ENCODE peak calls at places on chromosome 17, in nine cellular contexts. One of them, this sample, is unnamed.

GRCh38 chr17:79631640-79632431 is 21.0 kb upstream of the RBFOX3 start:
- DNase-seq in GM23338: no peak
- DNase-seq in iPS DF 6.9: no peak
- DNase-seq in Peyer's patch: no peak
- DNase-seq in neuronal stem cell: no peak
- DNase-seq in thoracic aorta: no peak
- DNase-seq in heart right ventricle: no peak
- DNase-seq in bronchial epithelial cell: no peak
- DNase-seq in tibial artery: peak
- DNase-seq in this sample: no peak

GRCh38 chr17:82603981-82604448 is 44.2 kb downstream of the WDR45B start:
- DNase-seq in GM23338: no peak
- DNase-seq in iPS DF 6.9: no peak
- DNase-seq in Peyer's patch: peak
- DNase-seq in neuronal stem cell: no peak
- DNase-seq in thoracic aorta: no peak
- DNase-seq in heart right ventricle: no peak
- DNase-seq in bronchial epithelial cell: no peak
- DNase-seq in tibial artery: peak
- DNase-seq in this sample: no peak

GRCh38 chr17:74827800-74828199 is 31.9 kb downstream of the GRIN2C start:
- DNase-seq in GM23338: no peak
- DNase-seq in iPS DF 6.9: no peak
- DNase-seq in Peyer's patch: no peak
- DNase-seq in neuronal stem cell: no peak
- DNase-seq in thoracic aorta: no peak
- DNase-seq in heart right ventricle: no peak
- DNase-seq in bronchial epithelial cell: no peak
- DNase-seq in tibial artery: no peak
- DNase-seq in this sample: no peak

GRCh38 chr17:45225051-45225700 is 3.5 kb downstream of the FMNL1 start:
- DNase-seq in GM23338: no peak
- DNase-seq in iPS DF 6.9: no peak
- DNase-seq in Peyer's patch: peak
- DNase-seq in neuronal stem cell: no peak
- DNase-seq in thoracic aorta: no peak
- DNase-seq in heart right ventricle: no peak
- DNase-seq in bronchial epithelial cell: peak
- DNase-seq in tibial artery: no peak
- DNase-seq in this sample: peak

GRCh38 chr17:77959216-77959925 is 868 bp downstream of the TNRC6C start:
- DNase-seq in GM23338: peak
- DNase-seq in iPS DF 6.9: no peak
- DNase-seq in Peyer's patch: peak
- DNase-seq in neuronal stem cell: no peak
- DNase-seq in thoracic aorta: no peak
- DNase-seq in heart right ventricle: peak
- DNase-seq in bronchial epithelial cell: peak
- DNase-seq in tibial artery: no peak
- DNase-seq in this sample: peak

GRCh38 chr17:19579867-19580565 is 46.4 kb downstream of the SLC47A1 start:
- DNase-seq in GM23338: peak
- DNase-seq in iPS DF 6.9: no peak
- DNase-seq in Peyer's patch: no peak
- DNase-seq in neuronal stem cell: no peak
- DNase-seq in thoracic aorta: no peak
- DNase-seq in heart right ventricle: peak
- DNase-seq in bronchial epithelial cell: no peak
- DNase-seq in tibial artery: no peak
- DNase-seq in this sample: no peak

GRCh38 chr17:20009302-20010098 is at the start of gene SPECC1:
- DNase-seq in GM23338: peak
- DNase-seq in iPS DF 6.9: no peak
- DNase-seq in Peyer's patch: peak
- DNase-seq in neuronal stem cell: peak
- DNase-seq in thoracic aorta: peak
- DNase-seq in heart right ventricle: peak
- DNase-seq in bronchial epithelial cell: peak
- DNase-seq in tibial artery: peak
- DNase-seq in this sample: peak

GRCh38 chr17:78771758-78772382 is 10.2 kb downstream of the CYTH1 start:
- DNase-seq in GM23338: no peak
- DNase-seq in iPS DF 6.9: no peak
- DNase-seq in Peyer's patch: no peak
- DNase-seq in neuronal stem cell: no peak
- DNase-seq in thoracic aorta: no peak
- DNase-seq in heart right ventricle: no peak
- DNase-seq in bronchial epithelial cell: no peak
- DNase-seq in tibial artery: no peak
- DNase-seq in this sample: no peak

GRCh38 chr17:17626151-17626805 is 34.8 kb upstream of the PEMT start:
- DNase-seq in GM23338: peak
- DNase-seq in iPS DF 6.9: peak
- DNase-seq in Peyer's patch: no peak
- DNase-seq in neuronal stem cell: peak
- DNase-seq in thoracic aorta: no peak
- DNase-seq in heart right ventricle: no peak
- DNase-seq in bronchial epithelial cell: no peak
- DNase-seq in tibial artery: no peak
- DNase-seq in this sample: no peak

GRCh38 chr17:37562016-37562745 is 47.0 kb downstream of the SYNRG start:
- DNase-seq in GM23338: peak
- DNase-seq in iPS DF 6.9: no peak
- DNase-seq in Peyer's patch: no peak
- DNase-seq in neuronal stem cell: no peak
- DNase-seq in thoracic aorta: no peak
- DNase-seq in heart right ventricle: no peak
- DNase-seq in bronchial epithelial cell: no peak
- DNase-seq in tibial artery: no peak
- DNase-seq in this sample: no peak

GRCh38 chr17:8726951-8727555 is 17.6 kb downstream of the CCDC42 start:
- DNase-seq in GM23338: no peak
- DNase-seq in iPS DF 6.9: no peak
- DNase-seq in Peyer's patch: no peak
- DNase-seq in neuronal stem cell: no peak
- DNase-seq in thoracic aorta: no peak
- DNase-seq in heart right ventricle: no peak
- DNase-seq in bronchial epithelial cell: peak
- DNase-seq in tibial artery: peak
- DNase-seq in this sample: no peak

GRCh38 chr17:2222901-2223616 is 80.5 kb downstream of the SMG6 start:
- DNase-seq in GM23338: no peak
- DNase-seq in iPS DF 6.9: no peak
- DNase-seq in Peyer's patch: peak
- DNase-seq in neuronal stem cell: no peak
- DNase-seq in thoracic aorta: no peak
- DNase-seq in heart right ventricle: peak
- DNase-seq in bronchial epithelial cell: peak
- DNase-seq in tibial artery: peak
- DNase-seq in this sample: no peak

GRCh38 chr17:40190197-40191021 is 13.1 kb downstream of the RAPGEFL1 start:
- DNase-seq in GM23338: peak
- DNase-seq in iPS DF 6.9: no peak
- DNase-seq in Peyer's patch: no peak
- DNase-seq in neuronal stem cell: no peak
- DNase-seq in thoracic aorta: no peak
- DNase-seq in heart right ventricle: no peak
- DNase-seq in bronchial epithelial cell: peak
- DNase-seq in tibial artery: no peak
- DNase-seq in this sample: peak

GRCh38 chr17:40192961-40193360 is 15.7 kb downstream of the RAPGEFL1 start:
- DNase-seq in GM23338: no peak
- DNase-seq in iPS DF 6.9: no peak
- DNase-seq in Peyer's patch: no peak
- DNase-seq in neuronal stem cell: no peak
- DNase-seq in thoracic aorta: no peak
- DNase-seq in heart right ventricle: no peak
- DNase-seq in bronchial epithelial cell: no peak
- DNase-seq in tibial artery: no peak
- DNase-seq in this sample: no peak

GRCh38 chr17:40188694-40189093 is 11.4 kb downstream of the RAPGEFL1 start:
- DNase-seq in GM23338: no peak
- DNase-seq in iPS DF 6.9: no peak
- DNase-seq in Peyer's patch: no peak
- DNase-seq in neuronal stem cell: no peak
- DNase-seq in thoracic aorta: no peak
- DNase-seq in heart right ventricle: no peak
- DNase-seq in bronchial epithelial cell: no peak
- DNase-seq in tibial artery: no peak
- DNase-seq in this sample: no peak

GRCh38 chr17:40194821-40195220 is 17.6 kb downstream of the RAPGEFL1 start:
- DNase-seq in GM23338: no peak
- DNase-seq in iPS DF 6.9: no peak
- DNase-seq in Peyer's patch: no peak
- DNase-seq in neuronal stem cell: no peak
- DNase-seq in thoracic aorta: no peak
- DNase-seq in heart right ventricle: no peak
- DNase-seq in bronchial epithelial cell: no peak
- DNase-seq in tibial artery: no peak
- DNase-seq in this sample: no peak

GRCh38 chr17:40191237-40192208 is 14.3 kb downstream of the RAPGEFL1 start:
- DNase-seq in GM23338: peak
- DNase-seq in iPS DF 6.9: no peak
- DNase-seq in Peyer's patch: peak
- DNase-seq in neuronal stem cell: no peak
- DNase-seq in thoracic aorta: peak
- DNase-seq in heart right ventricle: peak
- DNase-seq in bronchial epithelial cell: peak
- DNase-seq in tibial artery: peak
- DNase-seq in this sample: peak
- H3K4me3 ChIP-seq in GM23338: peak
- H3K4me3 ChIP-seq in iPS DF 6.9: peak
- H3K4me3 ChIP-seq in Peyer's patch: peak
- H3K4me3 ChIP-seq in neuronal stem cell: peak
- H3K4me3 ChIP-seq in thoracic aorta: peak
- H3K4me3 ChIP-seq in heart right ventricle: peak
- H3K4me3 ChIP-seq in bronchial epithelial cell: peak
- H3K4me3 ChIP-seq in tibial artery: peak
- H3K4me3 ChIP-seq in this sample: peak

GRCh38 chr17:35065880-35066279 is 2.4 kb upstream of the RFFL start:
- DNase-seq in GM23338: no peak
- DNase-seq in iPS DF 6.9: no peak
- DNase-seq in Peyer's patch: no peak
- DNase-seq in neuronal stem cell: no peak
- DNase-seq in thoracic aorta: no peak
- DNase-seq in heart right ventricle: no peak
- DNase-seq in bronchial epithelial cell: no peak
- DNase-seq in tibial artery: no peak
- DNase-seq in this sample: no peak

GRCh38 chr17:35069311-35069710 is 5.8 kb upstream of the RFFL start:
- DNase-seq in GM23338: no peak
- DNase-seq in iPS DF 6.9: no peak
- DNase-seq in Peyer's patch: no peak
- DNase-seq in neuronal stem cell: no peak
- DNase-seq in thoracic aorta: no peak
- DNase-seq in heart right ventricle: no peak
- DNase-seq in bronchial epithelial cell: peak
- DNase-seq in tibial artery: no peak
- DNase-seq in this sample: no peak

GRCh38 chr17:35068249-35068648 is 4.7 kb upstream of the RFFL start:
- DNase-seq in GM23338: no peak
- DNase-seq in iPS DF 6.9: no peak
- DNase-seq in Peyer's patch: no peak
- DNase-seq in neuronal stem cell: no peak
- DNase-seq in thoracic aorta: no peak
- DNase-seq in heart right ventricle: no peak
- DNase-seq in bronchial epithelial cell: no peak
- DNase-seq in tibial artery: no peak
- DNase-seq in this sample: no peak

GRCh38 chr17:35062284-35062683 is 1.2 kb downstream of the RFFL start:
- DNase-seq in GM23338: no peak
- DNase-seq in iPS DF 6.9: no peak
- DNase-seq in Peyer's patch: no peak
- DNase-seq in neuronal stem cell: no peak
- DNase-seq in thoracic aorta: no peak
- DNase-seq in heart right ventricle: no peak
- DNase-seq in bronchial epithelial cell: no peak
- DNase-seq in tibial artery: no peak
- DNase-seq in this sample: no peak

DNA sequence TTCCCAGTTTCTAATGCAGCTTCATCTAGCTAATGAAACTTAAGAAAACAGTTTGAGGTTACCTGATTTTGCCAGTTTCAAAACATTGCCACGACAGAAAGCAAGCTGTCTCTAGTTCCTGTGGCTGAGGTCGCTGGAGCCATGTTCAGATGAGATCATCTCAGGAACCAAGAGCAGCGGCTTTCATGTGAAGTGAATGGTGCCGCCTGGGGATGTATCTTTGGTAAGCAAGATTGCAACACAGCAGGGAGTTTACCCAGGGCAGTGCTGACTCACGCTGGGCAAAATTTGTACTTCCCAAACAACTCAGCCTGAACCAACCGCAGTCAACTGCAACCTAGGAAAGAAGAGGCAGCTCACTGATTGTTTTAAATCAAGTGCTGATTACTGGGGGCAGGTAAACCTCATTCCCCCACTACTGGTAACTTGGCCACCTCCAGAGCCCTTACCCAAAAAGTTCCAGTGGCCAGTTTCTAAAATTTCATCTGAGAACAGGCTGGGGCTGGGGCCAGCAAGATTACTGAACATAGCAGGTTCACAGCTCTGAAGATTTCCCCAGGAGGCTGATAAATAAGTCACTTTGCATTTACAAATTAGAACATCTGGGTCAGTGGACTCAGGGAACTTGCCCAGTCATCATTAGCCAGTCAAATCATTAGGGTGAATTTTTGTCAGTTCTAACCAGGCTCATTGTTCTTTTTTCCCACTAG is at the start of gene RFFL:
- DNase-seq in GM23338: peak
- DNase-seq in iPS DF 6.9: peak
- DNase-seq in Peyer's patch: peak
- DNase-seq in neuronal stem cell: peak
- DNase-seq in thoracic aorta: peak
- DNase-seq in heart right ventricle: peak
- DNase-seq in bronchial epithelial cell: peak
- DNase-seq in tibial artery: peak
- DNase-seq in this sample: peak
- H3K4me3 ChIP-seq in GM23338: peak
- H3K4me3 ChIP-seq in iPS DF 6.9: no peak
- H3K4me3 ChIP-seq in Peyer's patch: no peak
- H3K4me3 ChIP-seq in neuronal stem cell: no peak
- H3K4me3 ChIP-seq in thoracic aorta: peak
- H3K4me3 ChIP-seq in heart right ventricle: peak
- H3K4me3 ChIP-seq in bronchial epithelial cell: no peak
- H3K4me3 ChIP-seq in tibial artery: peak
- H3K4me3 ChIP-seq in this sample: peak

GRCh38 chr17:40415390-40415789 is 2.3 kb downstream of the TOP2A start:
- DNase-seq in GM23338: peak
- DNase-seq in iPS DF 6.9: no peak
- DNase-seq in Peyer's patch: no peak
- DNase-seq in neuronal stem cell: no peak
- DNase-seq in thoracic aorta: no peak
- DNase-seq in heart right ventricle: no peak
- DNase-seq in bronchial epithelial cell: peak
- DNase-seq in tibial artery: no peak
- DNase-seq in this sample: peak
- H3K4me3 ChIP-seq in GM23338: no peak
- H3K4me3 ChIP-seq in iPS DF 6.9: no peak
- H3K4me3 ChIP-seq in Peyer's patch: no peak
- H3K4me3 ChIP-seq in neuronal stem cell: no peak
- H3K4me3 ChIP-seq in thoracic aorta: no peak
- H3K4me3 ChIP-seq in heart right ventricle: no peak
- H3K4me3 ChIP-seq in bronchial epithelial cell: no peak
- H3K4me3 ChIP-seq in tibial artery: no peak
- H3K4me3 ChIP-seq in this sample: no peak

GRCh38 chr17:36183811-36184765 is 7.7 kb upstream of the TBC1D3B start:
- DNase-seq in GM23338: no peak
- DNase-seq in iPS DF 6.9: no peak
- DNase-seq in Peyer's patch: no peak
- DNase-seq in neuronal stem cell: no peak
- DNase-seq in thoracic aorta: no peak
- DNase-seq in heart right ventricle: no peak
- DNase-seq in bronchial epithelial cell: no peak
- DNase-seq in tibial artery: no peak
- DNase-seq in this sample: no peak
- H3K4me3 ChIP-seq in GM23338: peak
- H3K4me3 ChIP-seq in iPS DF 6.9: peak
- H3K4me3 ChIP-seq in Peyer's patch: peak
- H3K4me3 ChIP-seq in neuronal stem cell: peak
- H3K4me3 ChIP-seq in thoracic aorta: peak
- H3K4me3 ChIP-seq in heart right ventricle: peak
- H3K4me3 ChIP-seq in bronchial epithelial cell: no peak
- H3K4me3 ChIP-seq in tibial artery: peak
- H3K4me3 ChIP-seq in this sample: no peak

This sample was measured in Jurkat, Clone E6-1.